ENCODE peak calls at places on chromosomes 3 and 15, in five cellular contexts. D, M, L, Y and V are unnamed samples. For H3K9me2, the result is how much of the 10 kb centered on the place peaks cover.

GRCh38 chr15:66679657-66680108 is 22.4 kb upstream of the SMAD6 start:
- DNase-seq in D (no peak), Y (no peak), M (peak), L (peak), V (no peak)

GRCh38 chr3:49199244-49199899 is 28.0 kb downstream of the KLHDC8B start:
- DNase-seq in L (no peak), D (no peak), M (peak), Y (no peak), V (peak)

GRCh38 chr3:151520105-151520504 is 59.2 kb upstream of the IGSF10 start:
- DNase-seq in D (no peak), M (no peak), L (no peak), Y (no peak), V (no peak)

GRCh38 chr15:74752011-74752410 is 3.4 kb downstream of the CYP1A2 start:
- DNase-seq in D (no peak), M (no peak), Y (no peak), L (no peak), V (no peak)

GRCh38 chr15:93716615-93717221 is 514.6 kb upstream of the MCTP2 start:
- DNase-seq in M (no peak), D (no peak), L (no peak), Y (no peak), V (no peak)

GRCh38 chr15:44720460-44721185 is 9.3 kb downstream of the B2M start:
- DNase-seq in D (no peak), Y (no peak), M (no peak), L (no peak), V (no peak)

GRCh38 chr15:38994310-38994709 is 429.7 kb upstream of the RASGRP1 start:
- DNase-seq in Y (no peak), L (no peak), D (no peak), M (no peak), V (no peak)

GRCh38 chr3:114154321-114154821 is 24.5 kb downstream of the DRD3 start:
- DNase-seq in M (peak), L (no peak), Y (no peak), D (no peak), V (no peak)

GRCh38 chr3:47594792-47595191 is 16.1 kb upstream of the CSPG5 start:
- DNase-seq in D (no peak), L (no peak), M (peak), Y (no peak), V (no peak)

GRCh38 chr3:66428733-66429132 is 72.1 kb downstream of the LRIG1 start:
- DNase-seq in L (peak), M (no peak), D (no peak), Y (peak), V (peak)

DNA sequence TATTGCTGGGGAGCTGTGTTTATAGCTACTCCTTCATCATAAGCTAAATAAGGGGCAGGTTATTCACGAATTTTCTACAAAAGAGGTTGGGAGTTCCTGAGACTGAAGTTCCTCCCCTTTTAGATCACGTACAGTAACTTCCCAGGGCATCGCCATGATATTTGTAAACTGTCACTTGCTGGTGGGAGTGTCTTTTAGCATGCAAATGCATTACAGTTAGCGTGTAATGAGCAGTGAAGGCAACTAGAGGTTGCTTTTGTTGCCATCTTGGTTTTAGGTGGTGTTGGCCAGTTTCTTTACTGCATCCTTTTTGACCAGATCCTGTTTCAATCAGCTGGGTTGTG is 64.4 kb downstream of the IL12A start:
- DNase-seq in D (no peak), M (no peak), Y (no peak), L (no peak), V (no peak)
- H2AFZ ChIP-seq in D (no peak), M (peak), Y (peak), L (peak), V (peak)

GRCh38 chr15:53847745-53848144 is 88.3 kb upstream of the WDR72 start:
- DNase-seq in L (no peak), M (no peak), D (no peak), Y (no peak), V (no peak)
- H3K9me2 ChIP-seq in L (under half), M (under half), D (under half), Y (under half), V (under half)

DNA sequence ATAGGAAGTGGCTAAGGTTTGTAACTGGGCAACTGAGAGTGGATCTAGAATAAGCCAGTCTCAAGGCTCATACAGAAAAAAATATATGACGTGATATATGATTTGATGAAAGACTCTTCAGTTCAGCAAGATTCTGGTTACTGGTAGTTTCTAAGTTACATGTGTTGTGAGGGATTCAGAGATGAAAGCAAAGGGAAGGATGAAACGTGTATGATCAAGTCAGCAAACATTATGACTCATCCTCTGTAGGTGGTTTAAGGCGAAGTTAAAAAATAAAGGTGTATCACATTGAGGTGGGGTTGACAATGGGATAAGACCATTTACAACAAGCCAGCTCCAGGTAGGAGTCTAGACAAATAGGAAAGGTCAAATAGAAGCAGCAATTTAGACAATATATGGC is 16.2 kb downstream of the TERC start:
- DNase-seq in L (no peak), Y (peak), D (no peak), M (no peak), V (no peak)
- H2AFZ ChIP-seq in L (no peak), Y (no peak), D (no peak), M (peak), V (no peak)

DNA sequence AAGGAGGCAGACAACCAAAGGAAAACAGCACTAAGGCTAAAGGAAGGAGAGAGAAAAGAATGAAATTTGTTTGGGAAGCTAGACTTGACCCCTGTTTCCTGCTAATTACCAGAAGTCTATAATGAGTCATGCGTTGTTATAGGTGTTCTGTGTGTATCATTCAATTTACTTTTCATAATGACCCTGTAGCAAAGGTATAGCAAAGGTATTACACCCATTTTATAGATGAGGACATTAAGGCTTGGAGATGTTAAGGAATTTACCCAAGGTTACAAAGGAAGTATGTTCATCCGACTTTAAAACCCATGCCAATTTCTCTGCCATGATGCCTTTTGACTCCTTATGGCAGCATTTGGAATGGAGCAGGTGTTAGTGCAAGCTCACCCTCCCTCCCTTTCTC is 54.9 kb downstream of the RAP2B start:
- DNase-seq in Y (no peak), M (no peak), L (no peak), D (no peak), V (no peak)
- H3K9me2 ChIP-seq in Y (under half), M (under half), L (under half), D (under half), V (under half)

GRCh38 chr3:88434001-88434400 is 284.2 kb downstream of the C3orf38 start:
- DNase-seq in Y (no peak), M (no peak), D (no peak), L (no peak), V (no peak)
- H2AFZ ChIP-seq in Y (peak), M (peak), D (no peak), L (no peak), V (peak)

GRCh38 chr3:117443014-117443413 is 733.4 kb downstream of the TUSC7 start:
- DNase-seq in D (no peak), M (no peak), L (no peak), Y (no peak), V (no peak)
- H3K9me2 ChIP-seq in D (under half), M (under half), L (under half), Y (under half), V (under half)

GRCh38 chr3:40782086-40782721 is 257.4 kb downstream of the ZNF621 start:
- DNase-seq in Y (peak), D (no peak), L (no peak), M (peak), V (peak)
- H2AFZ ChIP-seq in Y (no peak), D (no peak), L (no peak), M (no peak), V (no peak)

GRCh38 chr3:56985460-56986327 is 74.8 kb upstream of the SPATA12 start:
- DNase-seq in M (peak), D (no peak), L (no peak), Y (no peak), V (peak)
- H3K9me2 ChIP-seq in M (under half), D (under half), L (under half), Y (under half), V (under half)